ENCODE peak calls at places on chromosomes 4 and X, in six cellular contexts. A is tibial artery, Z is stomach, I is endothelial cell, F is AG04450, G is left lung. B is an unnamed sample.

GRCh38 chr4:188372856-188373255 is 233.6 kb downstream of the TRIML1 start:
- DNase-seq in A (no peak), Z (no peak), I (no peak), F (no peak), G (no peak), B (peak; percentile 79)

GRCh38 chr4:10305816-10306215 is 151.4 kb downstream of the ZNF518B start:
- DNase-seq in A (no peak), Z (no peak), I (no peak), F (no peak), G (no peak), B (no peak)

GRCh38 chrX:57447856-57448255 is 144.0 kb upstream of the ZXDB start:
- DNase-seq in A (no peak), Z (no peak), I (no peak), F (no peak), G (no peak), B (peak; percentile 43)

GRCh38 chrX:16511776-16512400 is 138.1 kb upstream of the S100G start:
- DNase-seq in A (no peak), Z (no peak), I (no peak), F (no peak), G (no peak), B (peak; percentile 29)

GRCh38 chrX:139720136-139720535 is 12.2 kb upstream of the MCF2 start:
- DNase-seq in A (no peak), Z (no peak), I (peak; percentile 4), F (peak; percentile 30), G (no peak), B (peak; percentile 41)

GRCh38 chr4:168744021-168744420 is 247.2 kb downstream of the PALLD start:
- DNase-seq in A (no peak), Z (no peak), I (no peak), F (no peak), G (no peak), B (no peak)

GRCh38 chr4:130322439-130322838 is 1226.5 kb downstream of the C4orf33 start:
- DNase-seq in A (no peak), Z (no peak), I (no peak), F (no peak), G (no peak), B (no peak)

GRCh38 chr4:182449186-182449880 is 206.1 kb downstream of the TENM3 start:
- DNase-seq in A (peak; percentile 25), Z (no peak), I (peak; percentile 61), F (no peak), G (no peak), B (no peak)

GRCh38 chr4:86302242-86302641 is 57.6 kb downstream of the MAPK10 start:
- DNase-seq in A (peak; percentile 22), Z (no peak), I (peak; percentile 44), F (no peak), G (no peak), B (peak; percentile 85)

GRCh38 chr4:152807294-152807829 is 27.6 kb downstream of the ARFIP1 start:
- DNase-seq in A (no peak), Z (no peak), I (no peak), F (no peak), G (no peak), B (no peak)

GRCh38 chr4:44848466-44848865 is 122.1 kb upstream of the GNPDA2 start:
- DNase-seq in A (no peak), Z (no peak), I (no peak), F (no peak), G (no peak), B (no peak)

GRCh38 chr4:125928652-125929051 is 613.9 kb downstream of the FAT4 start:
- DNase-seq in A (no peak), Z (no peak), I (no peak), F (no peak), G (no peak), B (no peak)

GRCh38 chr4:20192754-20193521 is 58.8 kb upstream of the SLIT2 start:
- DNase-seq in A (no peak), Z (no peak), I (no peak), F (no peak), G (no peak), B (peak; percentile 70)

GRCh38 chrX:63810746-63811145 is 25.7 kb upstream of the ARHGEF9 start:
- DNase-seq in A (no peak), Z (no peak), I (no peak), F (no peak), G (no peak), B (no peak)

GRCh38 chr4:118797558-118798142 is 38.3 kb downstream of the SEC24D start:
- DNase-seq in A (no peak), Z (no peak), I (no peak), F (peak; percentile 26), G (no peak), B (peak; percentile 82)

GRCh38 chrX:3244203-3244743 is 102.2 kb downstream of the MXRA5 start:
- DNase-seq in A (no peak), Z (no peak), I (no peak), F (peak; percentile 71), G (no peak), B (peak; percentile 62)

GRCh38 chrX:45229348-45229747 is 28.7 kb upstream of the DIPK2B start:
- DNase-seq in A (no peak), Z (no peak), I (no peak), F (no peak), G (no peak), B (no peak)

GRCh38 chr4:110245567-110245966 is 47.2 kb upstream of the ELOVL6 start:
- DNase-seq in A (no peak), Z (no peak), I (no peak), F (no peak), G (no peak), B (peak; percentile 45)

GRCh38 chr4:4714330-4714729 is 145.1 kb upstream of the MSX1 start:
- DNase-seq in A (no peak), Z (no peak), I (no peak), F (no peak), G (no peak), B (no peak)

GRCh38 chr4:170088686-170089085 is 1.1 kb downstream of the AADAT start:
- DNase-seq in A (no peak), Z (no peak), I (no peak), F (no peak), G (no peak), B (no peak)

GRCh38 chr4:188254211-188254610 is 115.0 kb downstream of the TRIML1 start:
- DNase-seq in A (no peak), Z (no peak), I (no peak), F (no peak), G (no peak), B (peak; percentile 28)

GRCh38 chrX:141814213-141814857 is 23.8 kb upstream of the MAGEC3 start:
- DNase-seq in A (no peak), Z (peak; percentile 84), I (no peak), F (no peak), G (no peak), B (no peak)

GRCh38 chrX:56994375-56995270 is 718 bp downstream of the SPIN3 start:
- DNase-seq in A (no peak), Z (no peak), I (peak; percentile 20), F (no peak), G (no peak), B (peak; percentile 0)

GRCh38 chr4:2462218-2462991 is 6.5 kb upstream of the RNF4 start:
- DNase-seq in A (peak; percentile 42), Z (peak; percentile 70), I (peak; percentile 68), F (peak; percentile 27), G (peak; percentile 89), B (peak; percentile 77)

GRCh38 chr4:185110375-185110823 is 32.7 kb upstream of the SLC25A4 start:
- DNase-seq in A (no peak), Z (peak; percentile 76), I (no peak), F (no peak), G (no peak), B (no peak)

DNA sequence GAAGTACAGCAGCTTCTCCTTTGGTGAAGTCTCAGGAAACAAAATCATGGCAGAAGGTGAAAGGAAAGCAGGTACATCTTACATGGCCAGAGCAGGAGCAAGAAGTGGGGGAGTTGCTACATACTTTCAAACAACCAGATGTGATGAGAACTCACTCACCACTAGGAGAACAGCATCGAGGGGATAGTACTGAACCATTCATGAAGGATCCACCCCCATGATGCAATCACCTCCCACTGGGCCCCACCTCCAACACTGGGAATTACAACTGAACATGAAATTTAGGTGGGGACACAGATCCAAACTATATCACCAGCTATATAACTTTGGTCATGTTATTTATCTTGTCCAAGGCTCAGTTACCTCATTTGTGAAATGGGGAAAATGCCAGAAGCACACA is 159.4 kb downstream of the OPHN1 start:
- DNase-seq in A (no peak), Z (no peak), I (no peak), F (no peak), G (no peak), B (no peak)
- TF ChIP-seq CTCF in A (no peak), Z (no peak), I (no peak), F (no peak), G (no peak), B (no peak)

DNA sequence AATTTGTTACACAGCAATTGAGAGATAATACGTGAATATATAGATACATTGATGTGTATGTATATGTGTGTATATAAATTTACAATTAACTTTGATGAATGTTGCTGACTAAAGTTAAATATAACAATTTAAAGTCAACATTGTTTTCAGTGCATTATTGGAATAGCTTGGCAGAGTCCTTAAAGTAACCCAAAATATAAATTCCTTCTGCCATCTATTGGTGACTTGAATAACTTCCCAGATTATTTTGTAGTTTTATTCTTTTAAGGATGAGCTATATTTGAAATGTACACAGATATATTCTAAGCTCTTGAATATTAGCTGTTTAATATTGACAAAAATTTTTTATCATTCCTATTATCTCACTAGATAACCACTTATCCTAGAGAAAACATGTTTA is 298.2 kb upstream of the FSTL5 start:
- DNase-seq in A (no peak), Z (no peak), I (no peak), F (no peak), G (no peak), B (no peak)
- TF ChIP-seq CTCF in A (no peak), Z (no peak), I (peak; percentile 14), F (no peak), G (no peak), B (no peak)

DNA sequence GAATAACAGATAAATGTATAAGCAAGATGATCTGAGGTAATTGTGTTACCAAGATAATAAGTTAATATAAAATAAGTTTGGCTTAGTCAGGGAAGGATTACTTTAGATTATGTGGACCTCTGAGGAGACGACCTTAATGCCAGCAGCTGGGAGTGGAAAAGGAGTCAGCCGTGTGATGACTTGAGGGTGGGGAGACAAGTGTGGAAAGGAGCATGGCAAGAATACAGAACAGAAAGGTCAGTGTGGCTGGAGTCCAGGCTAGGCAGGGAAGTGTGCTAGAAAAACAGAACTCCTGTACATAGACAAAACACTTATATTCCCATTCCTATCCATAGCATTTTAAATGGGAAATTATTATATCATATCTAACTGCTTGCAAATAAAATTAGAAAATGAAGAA is 138.8 kb downstream of the PDLIM5 start:
- DNase-seq in A (no peak), Z (no peak), I (no peak), F (no peak), G (no peak), B (peak; percentile 60)
- TF ChIP-seq CTCF in A (no peak), Z (no peak), I (no peak), F (no peak), G (no peak), B (no peak)

DNA sequence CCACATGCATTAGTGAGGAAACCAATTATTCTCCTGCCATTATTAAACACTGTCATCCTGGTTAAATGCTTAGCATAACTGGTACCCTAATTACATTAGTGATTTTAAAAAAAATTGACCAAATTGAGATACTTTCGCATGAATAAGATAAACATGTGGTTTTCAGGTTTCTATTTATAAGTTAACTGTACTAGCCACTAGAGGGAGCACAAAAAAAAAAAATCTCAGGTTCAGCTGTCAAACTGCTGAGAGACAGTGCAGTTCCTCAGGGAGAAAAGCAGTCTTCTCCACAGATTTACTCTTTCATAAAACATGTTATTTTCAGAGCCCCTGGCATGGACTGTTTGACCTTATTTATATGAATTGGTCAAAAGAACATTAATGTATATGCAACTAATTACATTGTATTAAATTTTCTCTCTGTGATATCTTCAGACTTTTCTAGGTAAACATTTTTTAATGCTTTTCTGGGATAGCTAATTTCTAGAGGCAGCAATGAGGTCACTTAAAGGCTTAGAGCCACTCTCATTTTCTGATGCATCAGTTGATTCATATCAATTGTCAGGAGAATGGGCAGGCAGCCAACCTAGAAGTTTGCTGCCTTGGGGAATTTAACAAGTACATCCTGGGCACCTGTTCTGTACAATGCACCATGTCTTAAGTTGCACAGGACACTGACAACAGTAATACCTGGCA is 167.5 kb downstream of the CDS1 start:
- DNase-seq in A (no peak), Z (no peak), I (no peak), F (peak; percentile 7), G (no peak), B (peak; percentile 73)
- TF ChIP-seq CTCF in A (peak; percentile 51), Z (no peak), I (peak; percentile 88), F (peak; percentile 64), G (peak; percentile 49), B (peak; percentile 42)

B was measured in cardiac fibroblast.